ENCODE peak calls at places on chromosomes 7 and 10, in six cellular contexts. K is T-helper 2 cell; I is astrocyte of the hippocampus; S is NCI-H460; P is posterior vena cava; E is CD8-positive, alpha-beta T cell. J is an unnamed sample.

GRCh38 chr7:9945131-9945530 is 1028.5 kb upstream of the PHF14 start:
- DNase-seq in I (peak; percentile 8), S (no peak), E (no peak), P (no peak), K (no peak), J (no peak)

GRCh38 chr7:109751241-109751640 is 1181.6 kb downstream of the DNAJB9 start:
- DNase-seq in I (peak; percentile 1), K (no peak), S (peak; percentile 1), E (no peak), P (no peak), J (no peak)

GRCh38 chr10:121974535-121975294 is at the start of gene NSMCE4A:
- DNase-seq in I (peak; percentile 90), P (peak; percentile 94), E (peak; percentile 64), S (peak; percentile 60), K (peak; percentile 24), J (peak; percentile 89)

GRCh38 chr10:84194424-84195043 is at the start of gene CDHR1:
- DNase-seq in S (peak; percentile 28), K (no peak), P (no peak), I (peak; percentile 51), E (peak; percentile 43), J (no peak)

GRCh38 chr7:141290365-141290764 is 216.5 kb downstream of the TMEM178B start:
- DNase-seq in I (no peak), K (no peak), E (no peak), S (no peak), P (no peak), J (no peak)

GRCh38 chr10:113131611-113132330 is 181.7 kb downstream of the TCF7L2 start:
- DNase-seq in P (no peak), S (peak; percentile 68), E (no peak), I (peak; percentile 67), K (no peak), J (peak; percentile 63)

GRCh38 chr10:23065549-23065948 is 29.8 kb upstream of the MSRB2 start:
- DNase-seq in K (no peak), E (no peak), P (peak; percentile 89), I (peak; percentile 94), S (no peak), J (peak; percentile 82)

GRCh38 chr10:129965940-129966339 is 1.9 kb upstream of the EBF3 start:
- DNase-seq in S (no peak), I (no peak), E (no peak), K (no peak), P (no peak), J (no peak)

GRCh38 chr10:37488792-37489657 is 363.6 kb downstream of the ANKRD30A start:
- DNase-seq in I (peak; percentile 5), S (peak; percentile 52), P (peak; percentile 18), K (no peak), E (no peak), J (no peak)

GRCh38 chr7:124101173-124101768 is 68.4 kb upstream of the TMEM229A start:
- DNase-seq in K (no peak), E (no peak), I (peak; percentile 26), P (no peak), S (peak; percentile 11), J (peak; percentile 63)

GRCh38 chr7:72308986-72309385 is 103.2 kb downstream of the CALN1 start:
- DNase-seq in E (no peak), K (no peak), P (no peak), I (no peak), S (no peak), J (no peak)

GRCh38 chr7:77337456-77337990 is 78.6 kb downstream of the GSAP start:
- DNase-seq in I (no peak), P (no peak), S (no peak), K (no peak), E (no peak), J (no peak)

GRCh38 chr7:141073173-141073640 is 657 bp upstream of the TMEM178B start:
- DNase-seq in I (peak; percentile 90), E (no peak), S (peak; percentile 41), P (no peak), K (no peak), J (peak; percentile 66)

GRCh38 chr10:72340510-72340895 is 14.2 kb downstream of the DNAJB12 start:
- DNase-seq in S (peak; percentile 51), P (peak; percentile 92), I (peak; percentile 79), K (peak; percentile 59), E (peak; percentile 65), J (peak; percentile 74)

GRCh38 chr10:61463035-61463909 is 10.1 kb upstream of the TMEM26 start:
- DNase-seq in I (peak; percentile 47), K (no peak), S (no peak), P (no peak), E (no peak), J (peak; percentile 15)

GRCh38 chr10:69428138-69428537 is 11.4 kb upstream of the TACR2 start:
- DNase-seq in E (no peak), I (no peak), S (no peak), P (peak; percentile 48), K (no peak), J (no peak)

GRCh38 chr7:159211540-159212182 is 67.0 kb upstream of the VIPR2 start:
- DNase-seq in K (no peak), P (no peak), I (no peak), E (no peak), S (no peak), J (no peak)

GRCh38 chr7:156497776-156498509 is 142.6 kb upstream of the RNF32 start:
- DNase-seq in K (no peak), P (no peak), E (no peak), I (no peak), S (no peak), J (no peak)

GRCh38 chr10:62046522-62047239 is 145.2 kb downstream of the ARID5B start:
- DNase-seq in S (no peak), K (no peak), I (no peak), E (no peak), P (no peak), J (peak; percentile 38)

GRCh38 chr7:94655884-94656657 is at the start of gene SGCE:
- DNase-seq in I (peak; percentile 88), S (peak; percentile 33), K (no peak), E (no peak), P (peak; percentile 87), J (peak; percentile 70)

GRCh38 chr7:140597425-140597949 is 43.1 kb downstream of the DENND2A start:
- DNase-seq in I (peak; percentile 31), P (no peak), S (no peak), E (no peak), K (no peak), J (no peak)

GRCh38 chr10:72663971-72664370 is 28.0 kb upstream of the MCU start:
- DNase-seq in P (no peak), S (no peak), E (no peak), K (no peak), I (no peak), J (no peak)

J was measured in lung microvascular endothelial cell.